ENCODE peak calls at places on chromosomes 12 and 14, in four cellular contexts. One of them, this sample, is unnamed.

GRCh38 chr12:14284189-14284722 is 81.2 kb upstream of the ATF7IP start:
- DNase-seq in Calu3: no peak
- DNase-seq in H7: peak
- DNase-seq in left cardiac atrium: no peak
- DNase-seq in this sample: no peak

GRCh38 chr14:68809524-68809923 is 16.7 kb upstream of the ZFP36L1 start:
- DNase-seq in H7: peak
- DNase-seq in Calu3: no peak
- DNase-seq in left cardiac atrium: no peak
- DNase-seq in this sample: no peak

GRCh38 chr14:88164906-88165534 is 158.0 kb downstream of the KCNK10 start:
- DNase-seq in Calu3: no peak
- DNase-seq in H7: no peak
- DNase-seq in left cardiac atrium: no peak
- DNase-seq in this sample: no peak

GRCh38 chr12:9049520-9050133 is 60.3 kb downstream of the KLRG1 start:
- DNase-seq in H7: peak
- DNase-seq in left cardiac atrium: no peak
- DNase-seq in Calu3: peak
- DNase-seq in this sample: no peak

GRCh38 chr12:76020281-76020680 is 11.3 kb downstream of the PHLDA1 start:
- DNase-seq in Calu3: peak
- DNase-seq in H7: no peak
- DNase-seq in left cardiac atrium: no peak
- DNase-seq in this sample: no peak

GRCh38 chr12:122203301-122203967 is at the start of gene B3GNT4:
- DNase-seq in Calu3: peak
- DNase-seq in H7: peak
- DNase-seq in left cardiac atrium: peak
- DNase-seq in this sample: peak

GRCh38 chr12:109770861-109771670 is 57.4 kb downstream of the FAM222A start:
- DNase-seq in H7: peak
- DNase-seq in Calu3: no peak
- DNase-seq in left cardiac atrium: no peak
- DNase-seq in this sample: no peak

GRCh38 chr14:76773188-76773885 is 12.1 kb downstream of the VASH1 start:
- DNase-seq in H7: peak
- DNase-seq in Calu3: peak
- DNase-seq in left cardiac atrium: peak
- DNase-seq in this sample: peak

GRCh38 chr12:9115731-9116689 is at the start of gene A2M:
- DNase-seq in H7: no peak
- DNase-seq in Calu3: no peak
- DNase-seq in left cardiac atrium: no peak
- DNase-seq in this sample: no peak

GRCh38 chr12:25496098-25496587 is 56.9 kb downstream of the LMNTD1 start:
- DNase-seq in Calu3: no peak
- DNase-seq in left cardiac atrium: no peak
- DNase-seq in H7: no peak
- DNase-seq in this sample: no peak

GRCh38 chr12:128825845-128826244 is 2.1 kb upstream of the SLC15A4 start:
- DNase-seq in H7: no peak
- DNase-seq in Calu3: no peak
- DNase-seq in left cardiac atrium: no peak
- DNase-seq in this sample: no peak

GRCh38 chr14:67514650-67515385 is 18.3 kb upstream of the PLEKHH1 start:
- DNase-seq in Calu3: peak
- DNase-seq in H7: peak
- DNase-seq in left cardiac atrium: peak
- DNase-seq in this sample: peak

GRCh38 chr14:53628747-53629146 is 327.9 kb downstream of the BMP4 start:
- DNase-seq in Calu3: no peak
- DNase-seq in left cardiac atrium: no peak
- DNase-seq in H7: no peak
- DNase-seq in this sample: no peak

GRCh38 chr12:3150820-3151590 is 73.8 kb downstream of the TSPAN9 start:
- DNase-seq in H7: peak
- DNase-seq in Calu3: no peak
- DNase-seq in left cardiac atrium: no peak
- DNase-seq in this sample: no peak

GRCh38 chr12:42124764-42125371 is 19.8 kb downstream of the GXYLT1 start:
- DNase-seq in H7: no peak
- DNase-seq in left cardiac atrium: no peak
- DNase-seq in Calu3: no peak
- DNase-seq in this sample: no peak

GRCh38 chr12:4115570-4115969 is 158.0 kb upstream of the CCND2 start:
- DNase-seq in left cardiac atrium: no peak
- DNase-seq in H7: peak
- DNase-seq in Calu3: no peak
- DNase-seq in this sample: peak

GRCh38 chr12:14554281-14555008 is 13.2 kb downstream of the PLBD1 start:
- DNase-seq in H7: no peak
- DNase-seq in Calu3: peak
- DNase-seq in left cardiac atrium: peak
- DNase-seq in this sample: peak

GRCh38 chr12:13913371-13913770 is 68.0 kb downstream of the GRIN2B start:
- DNase-seq in Calu3: no peak
- DNase-seq in H7: no peak
- DNase-seq in left cardiac atrium: no peak
- DNase-seq in this sample: no peak

GRCh38 chr12:125272252-125272980 is 207.2 kb downstream of the AACS start:
- DNase-seq in Calu3: no peak
- DNase-seq in left cardiac atrium: no peak
- DNase-seq in H7: no peak
- DNase-seq in this sample: no peak

GRCh38 chr14:71206766-71207371 is 299.6 kb downstream of the PCNX1 start:
- DNase-seq in H7: no peak
- DNase-seq in left cardiac atrium: peak
- DNase-seq in Calu3: peak
- DNase-seq in this sample: no peak

GRCh38 chr12:3147260-3147659 is 70.1 kb downstream of the TSPAN9 start:
- DNase-seq in Calu3: no peak
- DNase-seq in left cardiac atrium: no peak
- DNase-seq in H7: no peak
- DNase-seq in this sample: no peak

GRCh38 chr14:54278087-54278486 is 118.7 kb upstream of the CDKN3 start:
- DNase-seq in Calu3: no peak
- DNase-seq in left cardiac atrium: no peak
- DNase-seq in H7: no peak
- DNase-seq in this sample: no peak

GRCh38 chr14:23877111-23877510 is 76.5 kb upstream of the DHRS4 start:
- DNase-seq in Calu3: no peak
- DNase-seq in H7: no peak
- DNase-seq in left cardiac atrium: no peak
- DNase-seq in this sample: no peak

GRCh38 chr12:11763760-11764520 is 114.5 kb downstream of the ETV6 start:
- DNase-seq in left cardiac atrium: no peak
- DNase-seq in Calu3: no peak
- DNase-seq in H7: no peak
- DNase-seq in this sample: no peak

GRCh38 chr14:51963164-51963733 is 26.1 kb upstream of the RTRAF start:
- DNase-seq in H7: no peak
- DNase-seq in left cardiac atrium: no peak
- DNase-seq in Calu3: no peak
- DNase-seq in this sample: no peak

GRCh38 chr12:4432878-4433820 is 12.5 kb downstream of the FGF6 start:
- DNase-seq in Calu3: no peak
- DNase-seq in left cardiac atrium: no peak
- DNase-seq in H7: no peak
- DNase-seq in this sample: no peak

GRCh38 chr12:57226588-57227314 is 2.8 kb upstream of the SHMT2 start:
- DNase-seq in Calu3: no peak
- DNase-seq in left cardiac atrium: no peak
- DNase-seq in H7: peak
- DNase-seq in this sample: no peak

GRCh38 chr12:122421263-122421814 is 1.1 kb downstream of the CLIP1 start:
- DNase-seq in left cardiac atrium: peak
- DNase-seq in H7: no peak
- DNase-seq in Calu3: peak
- DNase-seq in this sample: peak

GRCh38 chr12:114411081-114411836 is 5.3 kb upstream of the TBX5 start:
- DNase-seq in left cardiac atrium: no peak
- DNase-seq in Calu3: no peak
- DNase-seq in H7: peak
- DNase-seq in this sample: no peak

GRCh38 chr14:90839024-90839888 is 23.0 kb upstream of the TTC7B start:
- DNase-seq in H7: no peak
- DNase-seq in left cardiac atrium: peak
- DNase-seq in Calu3: no peak
- DNase-seq in this sample: no peak

GRCh38 chr12:53343978-53344377 is 7.8 kb upstream of the SP7 start:
- DNase-seq in H7: no peak
- DNase-seq in left cardiac atrium: no peak
- DNase-seq in Calu3: no peak
- DNase-seq in this sample: no peak

GRCh38 chr14:106733771-106734170 is 1207.4 kb downstream of the TMEM121 start:
- DNase-seq in left cardiac atrium: no peak
- DNase-seq in H7: no peak
- DNase-seq in Calu3: no peak
- DNase-seq in this sample: no peak

GRCh38 chr12:28933864-28934527 is 215.1 kb upstream of the FAR2 start:
- DNase-seq in Calu3: no peak
- DNase-seq in H7: no peak
- DNase-seq in left cardiac atrium: no peak
- DNase-seq in this sample: no peak

GRCh38 chr12:15534870-15535269 is 212.6 kb downstream of the PTPRO start:
- DNase-seq in left cardiac atrium: peak
- DNase-seq in H7: no peak
- DNase-seq in Calu3: no peak
- DNase-seq in this sample: no peak